ENCODE peak calls at places on chromosome 13, in seven cellular contexts. V, J, I, P, G, E and B are unnamed samples.
A peak's percentile ranks its signal among the peaks of the same experiment; 100 is the strongest.

GRCh38 chr13:29457299-29457698 is 138.2 kb downstream of the SLC7A1 start:
- DNase-seq in J (no peak), G (no peak), P (no peak), I (no peak), V (no peak), E (no peak), B (peak; percentile 82)

GRCh38 chr13:46170687-46171086 is 11.3 kb downstream of the LCP1 start:
- DNase-seq in P (no peak), J (no peak), I (no peak), V (no peak), G (no peak), E (no peak), B (no peak)

GRCh38 chr13:52968074-52968700 is 60.4 kb upstream of the OLFM4 start:
- DNase-seq in G (peak; percentile 85), J (peak; percentile 48), P (peak; percentile 60), I (peak; percentile 56), E (peak; percentile 82), V (peak; percentile 63), B (peak; percentile 34)

GRCh38 chr13:46343279-46343949 is 43.6 kb downstream of the RUBCNL start:
- DNase-seq in J (no peak), I (no peak), P (no peak), G (no peak), E (no peak), V (no peak), B (no peak)

GRCh38 chr13:93857126-93857525 is 622.4 kb downstream of the DCT start:
- DNase-seq in P (no peak), V (no peak), I (no peak), J (no peak), G (no peak), E (no peak), B (no peak)

GRCh38 chr13:65856464-65856863 is 1373.7 kb downstream of the PCDH9 start:
- DNase-seq in E (no peak), V (no peak), G (no peak), I (no peak), P (no peak), J (no peak), B (peak; percentile 68)

GRCh38 chr13:48158290-48158689 is 63.4 kb upstream of the MED4 start:
- DNase-seq in V (no peak), G (no peak), J (no peak), E (peak; percentile 39), I (no peak), P (no peak), B (no peak)

GRCh38 chr13:106480511-106480910 is 55.0 kb downstream of the EFNB2 start:
- DNase-seq in I (no peak), J (no peak), P (no peak), E (no peak), V (no peak), G (no peak), B (no peak)

GRCh38 chr13:99305180-99305965 is 1.8 kb downstream of the GPR183 start:
- DNase-seq in I (no peak), J (no peak), V (no peak), E (no peak), P (no peak), G (no peak), B (no peak)

GRCh38 chr13:99301913-99302636 is 5.1 kb downstream of the GPR183 start:
- DNase-seq in J (no peak), G (no peak), E (no peak), P (no peak), I (peak; percentile 68), V (no peak), B (no peak)

GRCh38 chr13:99304541-99304940 is 2.7 kb downstream of the GPR183 start:
- DNase-seq in G (no peak), I (no peak), E (no peak), V (no peak), P (no peak), J (no peak), B (no peak)

GRCh38 chr13:99302637-99303505 is 4.3 kb downstream of the GPR183 start:
- DNase-seq in G (no peak), I (no peak), P (no peak), E (no peak), J (no peak), V (no peak), B (no peak)

DNA sequence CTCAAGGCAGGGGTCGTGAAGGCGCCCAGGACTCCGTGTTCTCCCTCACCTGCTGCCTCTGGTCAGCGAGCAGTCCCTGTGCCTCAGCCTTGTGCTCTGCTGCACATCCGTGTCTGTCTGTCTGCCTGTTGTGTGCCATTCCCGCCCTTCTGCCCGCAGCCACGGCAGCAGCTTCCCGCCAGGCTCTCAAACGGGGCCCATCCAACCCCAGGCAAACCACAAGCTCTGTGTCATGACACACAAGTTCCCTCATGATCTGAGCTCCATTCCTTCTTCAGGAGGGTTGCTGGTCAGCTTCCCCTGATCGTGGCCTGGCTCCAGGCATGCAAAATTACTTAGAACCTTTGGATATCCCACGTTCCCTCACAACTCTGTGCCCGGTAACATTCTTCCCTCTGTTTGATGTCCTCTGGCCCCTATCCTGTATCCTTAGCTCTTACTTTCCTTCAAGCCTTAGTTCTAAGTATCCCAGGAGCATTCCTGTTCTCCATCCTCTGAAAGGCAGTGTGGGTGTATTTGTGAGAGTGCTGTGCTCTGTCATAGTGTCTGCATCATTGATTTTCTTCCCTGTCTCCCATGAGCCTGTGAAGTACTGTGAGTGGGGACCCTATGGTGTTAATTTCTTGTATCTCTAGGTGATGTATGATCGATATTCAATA is 3.2 kb downstream of the GPR183 start:
- DNase-seq in V (no peak), I (peak; percentile 61), J (no peak), P (no peak), G (no peak), E (peak; percentile 48), B (no peak)
- H3K4me3 ChIP-seq in V (no peak overlapping the region), I (peak overlapping the region; percentile 26), J (no peak overlapping the region), P (no peak overlapping the region), G (no peak overlapping the region), E (peak overlapping the region; percentile 94), B (no peak overlapping the region)

GRCh38 chr13:27408074-27408473 is 16.3 kb upstream of the GTF3A start:
- DNase-seq in V (no peak), G (no peak), I (no peak), J (no peak), P (no peak), E (no peak), B (no peak)

GRCh38 chr13:27405521-27406134 is 18.8 kb upstream of the GTF3A start:
- DNase-seq in P (no peak), G (no peak), E (no peak), J (no peak), V (no peak), I (no peak), B (no peak)

GRCh38 chr13:27403727-27404385 is 20.6 kb upstream of the GTF3A start:
- DNase-seq in E (no peak), V (no peak), J (no peak), P (no peak), G (no peak), I (no peak), B (no peak)

GRCh38 chr13:27404680-27405079 is 19.7 kb upstream of the GTF3A start:
- DNase-seq in G (no peak), E (no peak), P (no peak), I (no peak), V (no peak), J (no peak), B (no peak)

DNA sequence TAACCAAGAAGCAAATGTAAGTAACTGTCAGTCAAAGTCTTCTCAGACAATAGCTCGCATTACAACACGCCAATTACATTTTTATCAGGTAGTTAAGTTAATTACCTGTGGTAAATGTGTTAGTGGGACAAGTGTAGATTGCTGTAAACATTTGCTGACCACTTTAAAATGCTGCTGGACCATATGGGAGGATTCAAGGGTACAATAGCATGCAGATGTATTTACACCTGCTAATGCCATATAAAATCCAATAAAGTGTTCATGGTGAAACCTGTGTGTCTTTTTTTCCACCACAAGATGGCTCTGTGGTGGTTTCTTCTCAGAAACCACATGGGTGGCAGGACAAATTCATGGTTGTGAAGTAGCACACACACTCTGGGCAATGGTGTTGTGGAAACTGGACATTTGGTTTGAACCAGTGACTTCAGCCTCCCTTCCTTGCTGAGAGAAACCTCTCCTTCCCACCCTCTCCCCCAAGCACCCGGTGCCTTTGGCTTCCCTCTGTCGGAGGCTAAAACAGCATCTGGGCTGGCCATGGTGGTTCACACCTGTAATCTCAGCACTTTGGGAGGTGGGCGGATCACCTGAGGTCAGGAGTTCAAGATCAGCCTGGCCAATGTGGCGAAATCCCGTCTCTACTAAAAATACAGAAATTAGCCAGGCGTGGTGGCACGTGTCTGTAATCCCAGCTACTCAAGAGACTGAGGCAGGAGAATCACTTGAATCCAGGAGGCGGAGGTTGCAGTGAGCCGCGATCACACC is 18.1 kb upstream of the GTF3A start:
- DNase-seq in E (peak; percentile 52), I (no peak), P (no peak), G (peak; percentile 31), V (no peak), J (no peak), B (peak; percentile 45)
- TF ChIP-seq CTCF in E (peak; percentile 45), I (peak; percentile 57), P (peak; percentile 69), G (peak; percentile 64), V (peak; percentile 58), J (no peak), B (peak; percentile 61)

GRCh38 chr13:111247552-111247951 is 72.9 kb upstream of the TEX29 start:
- DNase-seq in P (no peak), G (no peak), E (no peak), I (no peak), J (no peak), V (peak; percentile 30), B (no peak)

GRCh38 chr13:111251646-111252448 is 68.6 kb upstream of the TEX29 start:
- DNase-seq in V (no peak), E (no peak), P (no peak), J (no peak), G (no peak), I (no peak), B (no peak)

GRCh38 chr13:111248822-111249221 is 71.6 kb upstream of the TEX29 start:
- DNase-seq in E (no peak), P (no peak), G (peak; percentile 47), J (no peak), V (no peak), I (no peak), B (no peak)

GRCh38 chr13:111252449-111253124 is 67.9 kb upstream of the TEX29 start:
- DNase-seq in J (no peak), I (no peak), G (no peak), E (no peak), V (no peak), P (peak; percentile 37), B (peak; percentile 37)

DNA sequence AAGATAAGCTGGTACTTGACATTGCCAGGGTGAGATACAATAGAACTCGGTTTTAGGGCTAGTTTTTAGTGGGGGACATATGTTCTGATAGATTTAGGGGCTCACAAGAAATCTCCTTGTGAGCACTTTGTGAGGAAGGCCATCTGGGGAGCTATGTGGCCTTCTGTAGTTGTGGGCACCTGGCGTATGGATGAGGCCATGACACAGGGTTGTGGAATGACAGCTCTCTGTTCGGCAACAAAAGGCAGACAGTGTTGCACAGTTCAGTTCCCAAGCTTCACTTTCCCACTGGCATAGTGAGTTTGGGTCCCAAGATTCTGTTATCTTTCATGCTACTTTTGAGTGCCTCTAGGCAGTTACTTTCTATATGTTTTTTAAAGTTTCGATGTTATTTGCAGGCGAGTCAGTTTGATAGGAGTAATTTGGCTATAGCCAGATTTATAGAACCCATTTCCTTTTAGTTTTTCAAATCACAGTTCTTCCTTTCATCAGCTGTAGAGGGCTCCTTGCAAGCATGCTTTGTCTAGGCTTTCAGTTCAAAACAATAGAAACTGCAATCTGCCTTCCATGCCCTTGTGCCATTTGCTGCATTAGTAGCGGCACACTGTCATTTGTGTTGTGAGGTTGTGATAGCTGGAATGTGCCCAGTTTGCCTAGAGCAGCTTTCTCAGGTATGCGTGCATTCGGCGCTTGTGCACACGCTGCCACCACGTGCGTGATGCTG is 70.6 kb upstream of the TEX29 start:
- DNase-seq in P (no peak), G (no peak), E (no peak), J (no peak), I (no peak), V (no peak), B (no peak)
- H3K4me3 ChIP-seq in P (no peak overlapping the region), G (no peak overlapping the region), E (no peak overlapping the region), J (no peak overlapping the region), I (no peak overlapping the region), V (no peak overlapping the region), B (no peak overlapping the region)

DNA sequence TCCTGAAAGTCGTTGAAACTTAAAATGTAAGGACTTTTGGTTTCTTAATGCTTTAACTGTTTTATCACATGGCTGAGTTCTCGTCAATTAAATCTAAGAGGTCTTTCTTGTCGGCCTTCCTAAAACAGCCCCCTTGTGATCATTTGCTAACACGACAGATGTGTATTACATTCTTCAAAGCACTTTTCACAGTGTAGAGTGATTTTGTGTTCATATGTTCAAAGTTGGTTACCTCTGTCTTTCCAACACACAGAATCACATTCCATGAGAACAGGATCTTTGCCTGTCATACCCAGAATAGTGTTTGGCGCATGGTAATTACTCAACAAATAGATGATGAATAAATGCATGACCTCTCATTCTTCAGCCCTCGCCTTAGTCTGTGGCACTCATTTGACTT is 1.1 kb downstream of the GTF2F2 start:
- DNase-seq in V (no peak), J (no peak), G (no peak), P (no peak), E (peak; percentile 48), I (no peak), B (peak; percentile 38)
- TF ChIP-seq CTCF in V (no peak), J (no peak), G (no peak), P (no peak), E (no peak), I (no peak), B (peak; percentile 18)